ENCODE peak calls at places on chromosomes 12 and 14, in nine cellular contexts. W is AG04450, L is IMR-90, R is psoas muscle, C is heart right ventricle, B is pancreas, A is fibroblast of mammary gland, N is HCT116, Q is suprapubic skin. I is an unnamed sample.

GRCh38 chr12:79203103-79203502 is 338.5 kb downstream of the SYT1 start:
- DNase-seq in W (no peak), L (no peak), R (no peak), C (no peak), B (no peak), A (no peak), N (no peak), Q (no peak), I (no peak)

GRCh38 chr12:115384391-115384790 is 700.4 kb upstream of the TBX3 start:
- DNase-seq in W (no peak), L (no peak), R (no peak), C (no peak), B (no peak), A (no peak), N (no peak), Q (no peak), I (no peak)

GRCh38 chr12:58931518-58931917 is 11.2 kb upstream of the LRIG3 start:
- DNase-seq in W (no peak), L (no peak), R (no peak), C (no peak), B (no peak), A (no peak), N (no peak), Q (no peak), I (no peak)

GRCh38 chr14:85531594-85532391 is 1.8 kb downstream of the FLRT2 start:
- DNase-seq in W (no peak), L (peak), R (peak), C (peak), B (peak), A (peak), N (no peak), Q (peak), I (no peak)

GRCh38 chr12:76158518-76159321 is 74.2 kb upstream of the NAP1L1 start:
- DNase-seq in W (peak), L (peak), R (peak), C (no peak), B (no peak), A (peak), N (peak), Q (no peak), I (peak)

GRCh38 chr14:95382747-95383146 is 63.0 kb upstream of the CLMN start:
- DNase-seq in W (no peak), L (no peak), R (no peak), C (no peak), B (no peak), A (no peak), N (no peak), Q (no peak), I (no peak)

GRCh38 chr12:62802981-62803380 is 132.0 kb downstream of the PPM1H start:
- DNase-seq in W (no peak), L (peak), R (no peak), C (no peak), B (no peak), A (no peak), N (no peak), Q (no peak), I (no peak)

GRCh38 chr12:114846771-114847170 is 162.8 kb upstream of the TBX3 start:
- DNase-seq in W (no peak), L (no peak), R (no peak), C (no peak), B (no peak), A (no peak), N (no peak), Q (no peak), I (no peak)

GRCh38 chr14:70000601-70001000 is 121.4 kb downstream of the SMOC1 start:
- DNase-seq in W (no peak), L (peak), R (no peak), C (no peak), B (no peak), A (peak), N (no peak), Q (no peak), I (no peak)

GRCh38 chr12:54009171-54010052 is 627 bp downstream of the HOXC8 start:
- DNase-seq in W (no peak), L (no peak), R (peak), C (no peak), B (no peak), A (no peak), N (no peak), Q (no peak), I (no peak)

GRCh38 chr12:111937429-111937828 is 75.5 kb downstream of the TMEM116 start:
- DNase-seq in W (no peak), L (peak), R (no peak), C (no peak), B (no peak), A (no peak), N (no peak), Q (no peak), I (no peak)

GRCh38 chr14:20632831-20633771 is 8.4 kb downstream of the OR6S1 start:
- DNase-seq in W (peak), L (peak), R (no peak), C (no peak), B (no peak), A (peak), N (no peak), Q (no peak), I (peak)

GRCh38 chr14:65804752-65805473 is 392.4 kb downstream of the FUT8 start:
- DNase-seq in W (no peak), L (no peak), R (no peak), C (no peak), B (no peak), A (no peak), N (no peak), Q (no peak), I (no peak)

GRCh38 chr12:89965993-89966392 is 257.4 kb upstream of the ATP2B1 start:
- DNase-seq in W (no peak), L (no peak), R (no peak), C (no peak), B (no peak), A (no peak), N (no peak), Q (no peak), I (no peak)

GRCh38 chr12:90979936-90980335 is 24.8 kb downstream of the EPYC start:
- DNase-seq in W (no peak), L (peak), R (no peak), C (no peak), B (no peak), A (peak), N (no peak), Q (no peak), I (no peak)

GRCh38 chr12:119259483-119259882 is 75.0 kb upstream of the CCDC60 start:
- DNase-seq in W (no peak), L (no peak), R (no peak), C (no peak), B (no peak), A (no peak), N (no peak), Q (no peak), I (no peak)

GRCh38 chr14:94356379-94357056 is 31.9 kb downstream of the SERPINA1 start:
- DNase-seq in W (no peak), L (no peak), R (no peak), C (no peak), B (no peak), A (no peak), N (no peak), Q (no peak), I (no peak)

GRCh38 chr12:7512528-7512927 is 9.0 kb upstream of the CD163 start:
- DNase-seq in W (peak), L (peak), R (peak), C (no peak), B (no peak), A (peak), N (peak), Q (no peak), I (peak)

GRCh38 chr14:96734076-96734622 is 63.0 kb upstream of the VRK1 start:
- DNase-seq in W (no peak), L (no peak), R (no peak), C (no peak), B (no peak), A (no peak), N (no peak), Q (no peak), I (no peak)

GRCh38 chr14:73924337-73924736 is 25.6 kb downstream of the FAM161B start:
- DNase-seq in W (peak), L (peak), R (no peak), C (no peak), B (no peak), A (no peak), N (no peak), Q (no peak), I (no peak)

GRCh38 chr14:96793547-96793946 is 3.6 kb upstream of the VRK1 start:
- DNase-seq in W (no peak), L (no peak), R (no peak), C (no peak), B (no peak), A (peak), N (no peak), Q (no peak), I (no peak)

GRCh38 chr12:19994970-19995369 is 373.4 kb upstream of the PDE3A start:
- DNase-seq in W (no peak), L (no peak), R (no peak), C (no peak), B (no peak), A (peak), N (no peak), Q (no peak), I (no peak)

GRCh38 chr14:75249251-75249957 is 29.2 kb upstream of the FOS start:
- DNase-seq in W (no peak), L (no peak), R (peak), C (no peak), B (peak), A (no peak), N (no peak), Q (no peak), I (no peak)

GRCh38 chr12:30151831-30152230 is 368.1 kb upstream of the TMTC1 start:
- DNase-seq in W (no peak), L (no peak), R (no peak), C (no peak), B (no peak), A (no peak), N (no peak), Q (no peak), I (no peak)

GRCh38 chr14:71290960-71291466 is 383.8 kb downstream of the PCNX1 start:
- DNase-seq in W (peak), L (peak), R (no peak), C (no peak), B (no peak), A (peak), N (peak), Q (no peak), I (no peak)

GRCh38 chr12:50221228-50222008 is 54.2 kb upstream of the CERS5 start:
- DNase-seq in W (peak), L (peak), R (no peak), C (no peak), B (no peak), A (peak), N (no peak), Q (no peak), I (no peak)

GRCh38 chr12:108305520-108305919 is 33.6 kb downstream of the CMKLR1 start:
- DNase-seq in W (peak), L (peak), R (peak), C (peak), B (no peak), A (peak), N (no peak), Q (peak), I (no peak)

GRCh38 chr14:91019673-91020072 is 40.8 kb downstream of the RPS6KA5 start:
- DNase-seq in W (no peak), L (no peak), R (no peak), C (no peak), B (no peak), A (no peak), N (no peak), Q (no peak), I (no peak)

GRCh38 chr12:122182887-122183587 is at the start of gene LRRC43:
- DNase-seq in W (no peak), L (no peak), R (no peak), C (peak), B (peak), A (no peak), N (no peak), Q (no peak), I (no peak)

GRCh38 chr14:104925941-104926609 is 1.4 kb downstream of the PLD4 start:
- DNase-seq in W (no peak), L (no peak), R (no peak), C (no peak), B (peak), A (no peak), N (no peak), Q (no peak), I (no peak)

GRCh38 chr12:131782061-131782460 is 46.1 kb upstream of the MMP17 start:
- DNase-seq in W (no peak), L (no peak), R (no peak), C (no peak), B (no peak), A (no peak), N (no peak), Q (no peak), I (no peak)

GRCh38 chr14:47442206-47442605 is 233.2 kb downstream of the MDGA2 start:
- DNase-seq in W (no peak), L (no peak), R (no peak), C (no peak), B (no peak), A (peak), N (peak), Q (no peak), I (peak)
- TF ChIP-seq CTCF in W (no peak), L (no peak), R (no peak), C (peak), B (no peak), A (peak), N (peak), Q (no peak), I (peak)

GRCh38 chr14:100025111-100025510 is 40.1 kb upstream of the EVL start:
- DNase-seq in W (no peak), L (peak), R (no peak), C (no peak), B (no peak), A (peak), N (peak), Q (no peak), I (peak)
- TF ChIP-seq CTCF in W (peak), L (peak), R (peak), C (peak), B (no peak), A (peak), N (peak), Q (no peak), I (peak)

DNA sequence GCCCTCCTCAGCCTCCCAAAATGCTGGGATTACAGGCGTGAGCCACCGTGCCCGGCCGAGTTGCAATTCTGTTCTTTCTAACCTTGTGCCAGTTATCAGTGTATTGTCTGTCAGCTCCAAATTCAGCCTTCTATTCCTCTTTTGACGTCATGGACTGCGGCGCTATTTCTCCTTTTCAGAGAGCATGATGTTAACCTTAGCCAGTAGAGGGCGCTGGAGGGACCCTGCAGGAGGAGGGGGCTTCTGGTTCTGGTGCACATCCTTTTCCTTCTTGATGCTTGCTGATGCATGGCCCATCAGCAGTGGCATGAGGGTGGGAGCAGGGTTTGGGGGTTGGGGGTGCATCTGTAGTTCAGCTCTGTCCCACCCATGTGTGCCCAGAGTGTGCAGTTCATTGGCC is 179.3 kb upstream of the RMST start:
- DNase-seq in W (no peak), L (no peak), R (no peak), C (no peak), B (no peak), A (no peak), N (no peak), Q (no peak), I (no peak)
- TF ChIP-seq CTCF in W (no peak), L (no peak), R (no peak), C (no peak), B (no peak), A (no peak), N (peak), Q (no peak), I (no peak)

GRCh38 chr12:5189173-5189572 is 145.5 kb downstream of the KCNA5 start:
- DNase-seq in W (no peak), L (no peak), R (no peak), C (no peak), B (no peak), A (no peak), N (no peak), Q (no peak), I (no peak)
- TF ChIP-seq CTCF in W (no peak), L (no peak), R (no peak), C (no peak), B (no peak), A (no peak), N (no peak), Q (no peak), I (no peak)

GRCh38 chr14:98099527-98099926 is 1172.5 kb downstream of the BCL11B start:
- DNase-seq in W (no peak), L (no peak), R (no peak), C (no peak), B (no peak), A (no peak), N (no peak), Q (no peak), I (no peak)
- TF ChIP-seq CTCF in W (no peak), L (no peak), R (no peak), C (no peak), B (no peak), A (no peak), N (no peak), Q (no peak), I (no peak)

GRCh38 chr14:68616255-68616902 is 176.5 kb downstream of the ZFP36L1 start:
- DNase-seq in W (no peak), L (peak), R (no peak), C (no peak), B (no peak), A (peak), N (peak), Q (no peak), I (no peak)
- TF ChIP-seq CTCF in W (no peak), L (no peak), R (no peak), C (no peak), B (no peak), A (no peak), N (no peak), Q (no peak), I (no peak)

GRCh38 chr12:51820721-51821422 is 27.6 kb downstream of the FIGNL2 start:
- DNase-seq in W (peak), L (peak), R (peak), C (peak), B (peak), A (peak), N (no peak), Q (no peak), I (peak)
- TF ChIP-seq CTCF in W (peak), L (peak), R (no peak), C (peak), B (no peak), A (no peak), N (peak), Q (no peak), I (peak)

GRCh38 chr14:89657014-89657413 is 240.0 kb upstream of the FOXN3 start:
- DNase-seq in W (no peak), L (no peak), R (no peak), C (no peak), B (no peak), A (no peak), N (no peak), Q (no peak), I (no peak)

GRCh38 chr14:89661392-89661791 is 244.4 kb upstream of the FOXN3 start:
- DNase-seq in W (no peak), L (no peak), R (no peak), C (no peak), B (no peak), A (no peak), N (no peak), Q (no peak), I (no peak)

GRCh38 chr14:89665262-89665661 is 248.2 kb upstream of the FOXN3 start:
- DNase-seq in W (no peak), L (no peak), R (no peak), C (no peak), B (no peak), A (no peak), N (no peak), Q (no peak), I (no peak)

GRCh38 chr14:89658977-89659670 is 242.1 kb upstream of the FOXN3 start:
- DNase-seq in W (no peak), L (no peak), R (peak), C (no peak), B (no peak), A (no peak), N (no peak), Q (no peak), I (no peak)

DNA sequence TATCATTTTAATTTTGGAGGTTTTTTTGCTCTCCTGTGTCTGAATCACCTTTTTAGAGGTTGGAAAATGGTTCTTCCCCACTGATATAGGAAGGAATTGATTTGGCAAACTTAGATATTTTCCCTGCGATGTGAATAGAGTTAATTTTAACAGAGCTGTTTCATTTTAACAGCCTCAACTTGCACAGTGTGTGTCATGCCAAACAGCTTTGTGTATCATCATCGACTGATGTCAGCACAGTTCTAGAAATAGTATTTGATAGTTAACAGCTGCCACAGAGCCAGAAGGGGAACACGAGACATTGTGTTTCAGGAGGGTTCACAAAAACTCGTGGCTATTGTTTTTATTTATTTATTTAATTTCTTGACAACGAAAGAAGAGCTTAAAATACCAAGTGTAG is 243.2 kb upstream of the FOXN3 start:
- DNase-seq in W (no peak), L (peak), R (no peak), C (no peak), B (no peak), A (peak), N (no peak), Q (no peak), I (no peak)
- TF ChIP-seq CTCF in W (no peak), L (no peak), R (no peak), C (no peak), B (no peak), A (no peak), N (no peak), Q (no peak), I (no peak)

DNA sequence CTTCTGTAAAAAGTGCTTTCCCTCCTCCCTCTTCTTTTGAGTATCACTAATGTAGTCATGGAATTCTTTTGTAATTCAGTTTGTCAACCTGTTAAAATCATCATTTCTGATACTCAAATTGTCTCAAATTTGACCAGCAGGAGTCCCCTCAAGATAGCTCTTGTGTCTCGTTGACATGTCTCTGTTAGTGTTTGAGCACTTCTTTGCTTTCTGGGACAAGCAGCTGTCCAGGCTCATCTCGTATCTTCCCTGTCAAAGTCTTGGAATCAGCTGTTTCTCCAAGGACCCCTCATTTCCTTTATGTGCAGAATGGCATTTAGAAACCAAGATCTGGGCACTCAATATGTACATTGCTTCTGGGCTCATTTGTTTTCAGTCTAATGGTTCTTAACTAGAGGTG is 10.7 kb downstream of the CIPC start:
- DNase-seq in W (no peak), L (no peak), R (no peak), C (no peak), B (no peak), A (no peak), N (no peak), Q (no peak), I (no peak)
- TF ChIP-seq CTCF in W (no peak), L (no peak), R (no peak), C (no peak), B (no peak), A (no peak), N (peak), Q (no peak), I (no peak)

GRCh38 chr12:2360630-2361170 is 307.9 kb downstream of the CACNA1C start:
- DNase-seq in W (no peak), L (no peak), R (no peak), C (no peak), B (peak), A (no peak), N (no peak), Q (no peak), I (peak)
- TF ChIP-seq CTCF in W (peak), L (peak), R (no peak), C (peak), B (no peak), A (peak), N (peak), Q (no peak), I (peak)